ENCODE peak calls at places on chromosomes 16 and 17, in eight cellular contexts. F is uterus, K is PC-3, M is breast epithelium, O is right lobe of liver, P is upper lobe of right lung, Y is stomach, E is lower lobe of right lung. W is an unnamed sample.

GRCh38 chr17:81498953-81499600 is 13.5 kb downstream of the ACTG1 start:
- DNase-seq in O (no peak), F (no peak), E (peak; percentile 39), P (no peak), Y (no peak), M (no peak), K (no peak), W (peak; percentile 76)

GRCh38 chr16:89358030-89359005 is 132.0 kb downstream of the ANKRD11 start:
- DNase-seq in M (no peak), F (no peak), K (no peak), E (no peak), P (peak; percentile 65), O (no peak), Y (no peak), W (no peak)

GRCh38 chr16:79826732-79827514 is 226.4 kb upstream of the MAF start:
- DNase-seq in M (no peak), E (no peak), K (no peak), F (no peak), Y (no peak), O (no peak), P (no peak), W (no peak)

GRCh38 chr17:34135841-34136240 is 119.2 kb upstream of the CCL2 start:
- DNase-seq in M (no peak), K (no peak), P (no peak), Y (no peak), E (no peak), F (no peak), O (no peak), W (no peak)

GRCh38 chr16:57614546-57615343 is 13.7 kb upstream of the ADGRG1 start:
- DNase-seq in Y (peak; percentile 25), E (no peak), K (no peak), F (no peak), M (peak; percentile 15), O (no peak), P (peak; percentile 46), W (no peak)

GRCh38 chr16:56041556-56042140 is 149.6 kb upstream of the GNAO1 start:
- DNase-seq in E (no peak), M (no peak), Y (no peak), F (no peak), K (peak; percentile 31), P (no peak), O (peak; percentile 62), W (no peak)

GRCh38 chr17:63476494-63476856 is 386 bp upstream of the ACE start:
- DNase-seq in F (no peak), E (no peak), K (peak; percentile 24), P (no peak), Y (no peak), M (no peak), O (no peak), W (no peak)

GRCh38 chr17:69501591-69502468 is 87.3 kb downstream of the MAP2K6 start:
- DNase-seq in F (peak; percentile 20), P (no peak), Y (peak; percentile 49), O (peak; percentile 49), M (peak; percentile 49), K (peak; percentile 24), E (no peak), W (no peak)

GRCh38 chr16:70746040-70746707 is 54.8 kb downstream of the VAC14 start:
- DNase-seq in M (peak; percentile 80), K (peak; percentile 73), E (peak; percentile 80), F (peak; percentile 89), Y (peak; percentile 69), O (peak; percentile 97), P (peak; percentile 88), W (peak; percentile 84)

DNA sequence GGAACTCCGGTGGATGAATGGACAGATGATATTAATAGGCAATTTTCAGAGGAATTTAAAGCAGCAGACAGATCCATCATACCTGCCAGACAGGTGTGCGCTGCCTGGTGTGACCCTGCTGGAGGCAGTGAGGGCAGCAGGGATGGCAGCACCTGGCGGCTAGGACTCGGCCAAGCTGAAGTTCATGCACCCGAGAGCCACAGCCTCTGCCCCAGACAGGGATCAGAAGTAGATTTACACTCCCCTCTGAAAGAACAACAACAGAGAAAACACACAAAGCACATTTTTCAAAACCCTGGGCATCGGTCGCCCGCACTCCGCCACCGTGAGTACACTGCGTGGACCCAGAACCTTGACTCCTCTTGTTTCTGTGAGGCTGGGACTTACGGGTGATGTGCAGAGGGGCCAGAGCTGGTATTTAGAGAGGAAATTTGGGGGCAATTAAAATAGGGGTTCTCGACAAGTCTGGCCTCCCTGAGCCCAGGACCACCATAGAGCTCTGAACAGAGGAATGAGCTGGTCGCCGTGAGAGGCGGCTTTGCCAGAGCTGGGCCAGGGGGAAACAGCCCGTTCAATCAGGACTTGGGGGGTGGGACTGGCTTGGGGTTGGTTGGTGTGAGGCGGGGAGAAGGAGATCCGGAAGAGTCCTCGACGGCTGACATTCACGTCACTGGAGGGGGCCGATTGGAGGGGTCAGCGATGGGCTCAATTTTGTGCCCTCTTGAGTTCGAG is 101.0 kb downstream of the METRNL start:
- DNase-seq in P (no peak), K (no peak), O (peak; percentile 33), E (no peak), Y (no peak), F (no peak), M (peak; percentile 11), W (no peak)
- H3K9me3 ChIP-seq in P (no peaks in the 10 kb centered on the region), K (no peaks in the 10 kb centered on the region), O (no peaks in the 10 kb centered on the region), E (no peaks in the 10 kb centered on the region), Y (no peaks in the 10 kb centered on the region), F (no peaks in the 10 kb centered on the region), M (no peaks in the 10 kb centered on the region), W (no peaks in the 10 kb centered on the region)

GRCh38 chr17:48571826-48572417 is 6.2 kb downstream of the HOXB4 start:
- DNase-seq in O (no peak), K (no peak), M (no peak), E (no peak), Y (no peak), F (no peak), P (no peak), W (no peak)

GRCh38 chr17:48575673-48576478 is 2.3 kb downstream of the HOXB4 start:
- DNase-seq in E (no peak), O (no peak), K (no peak), Y (no peak), P (no peak), F (no peak), M (no peak), W (no peak)

GRCh38 chr17:48575066-48575582 is 3.0 kb downstream of the HOXB4 start:
- DNase-seq in P (no peak), Y (no peak), K (peak; percentile 51), O (no peak), F (no peak), M (no peak), E (no peak), W (no peak)

GRCh38 chr17:48576479-48577309 is 1.5 kb downstream of the HOXB4 start:
- DNase-seq in O (no peak), F (peak; percentile 57), K (peak; percentile 60), M (peak; percentile 58), Y (no peak), E (no peak), P (no peak), W (no peak)

DNA sequence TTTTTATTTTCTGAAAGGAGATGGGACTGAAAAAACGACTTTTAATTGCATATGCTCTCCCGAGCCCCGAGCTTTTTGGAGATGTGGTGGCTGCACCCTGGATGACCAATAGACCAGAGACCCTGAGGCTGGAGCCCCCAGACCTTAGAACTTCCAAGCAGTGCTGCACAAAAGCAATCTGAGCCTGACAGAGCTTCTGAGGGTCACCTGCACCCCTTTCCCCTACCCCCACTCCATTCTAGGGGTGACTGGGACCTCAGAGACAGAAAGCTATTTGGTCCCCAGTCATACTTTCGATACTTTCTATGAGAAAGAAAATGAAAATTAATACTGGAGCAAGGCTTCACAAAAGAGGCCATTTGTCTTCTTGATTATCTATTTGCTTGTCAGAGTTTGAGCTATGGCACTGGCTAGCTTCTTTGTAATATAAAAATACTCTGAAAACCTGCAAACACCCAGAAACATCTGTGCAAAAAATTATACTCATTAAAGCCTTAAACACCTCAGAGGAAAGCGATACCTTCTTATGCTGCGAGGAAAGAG is 3.6 kb downstream of the HOXB4 start:
- DNase-seq in Y (no peak), K (no peak), P (no peak), E (no peak), F (no peak), M (no peak), O (no peak), W (no peak)
- H3K4me1 ChIP-seq in Y (peaks cover 77% of the 10 kb centered on the region), K (peaks cover 20% of the 10 kb centered on the region), P (peaks cover 7% of the 10 kb centered on the region), E (peaks cover 21% of the 10 kb centered on the region), F (peaks cover 4% of the 10 kb centered on the region), M (no peaks in the 10 kb centered on the region), O (no peaks in the 10 kb centered on the region), W (peaks cover 31% of the 10 kb centered on the region)

GRCh38 chr17:52147431-52147830 is 11.1 kb downstream of the CA10 start:
- DNase-seq in P (no peak), F (no peak), E (no peak), O (no peak), Y (no peak), M (no peak), K (peak; percentile 72), W (no peak)

GRCh38 chr17:52149626-52150025 is 8.9 kb downstream of the CA10 start:
- DNase-seq in E (no peak), P (no peak), M (no peak), Y (no peak), O (no peak), F (no peak), K (no peak), W (no peak)

GRCh38 chr17:52147872-52148271 is 10.6 kb downstream of the CA10 start:
- DNase-seq in O (no peak), P (no peak), Y (no peak), E (no peak), M (no peak), F (no peak), K (peak; percentile 36), W (no peak)

GRCh38 chr17:52148288-52148968 is 10.1 kb downstream of the CA10 start:
- DNase-seq in K (peak; percentile 60), Y (no peak), F (no peak), O (no peak), E (no peak), P (no peak), M (no peak), W (no peak)

DNA sequence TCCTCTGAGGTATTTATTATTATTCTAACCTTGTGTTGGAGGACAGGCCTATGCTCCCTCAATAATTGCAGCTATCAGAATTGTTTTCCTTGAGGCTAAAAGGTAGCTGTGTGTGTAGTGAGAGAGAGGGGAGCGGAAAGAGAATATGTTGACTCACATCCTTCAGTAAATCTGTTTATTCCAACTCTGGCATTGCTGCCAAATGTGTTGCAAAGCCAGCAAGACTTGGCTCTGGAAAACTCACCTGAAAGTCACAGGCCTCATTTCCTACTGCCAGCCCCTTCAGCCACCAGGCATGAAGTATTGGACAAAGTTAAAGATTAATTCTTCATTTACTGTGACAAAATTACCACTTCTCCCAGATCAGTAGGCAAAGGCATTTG is 9.6 kb downstream of the CA10 start:
- DNase-seq in K (peak; percentile 88), M (no peak), P (no peak), Y (no peak), F (no peak), O (peak; percentile 74), E (no peak), W (no peak)
- H3K27ac ChIP-seq in K (peak overlapping the region; percentile 79), M (no peak overlapping the region), P (no peak overlapping the region), Y (no peak overlapping the region), F (no peak overlapping the region), O (no peak overlapping the region), E (no peak overlapping the region), W (no peak overlapping the region)

DNA sequence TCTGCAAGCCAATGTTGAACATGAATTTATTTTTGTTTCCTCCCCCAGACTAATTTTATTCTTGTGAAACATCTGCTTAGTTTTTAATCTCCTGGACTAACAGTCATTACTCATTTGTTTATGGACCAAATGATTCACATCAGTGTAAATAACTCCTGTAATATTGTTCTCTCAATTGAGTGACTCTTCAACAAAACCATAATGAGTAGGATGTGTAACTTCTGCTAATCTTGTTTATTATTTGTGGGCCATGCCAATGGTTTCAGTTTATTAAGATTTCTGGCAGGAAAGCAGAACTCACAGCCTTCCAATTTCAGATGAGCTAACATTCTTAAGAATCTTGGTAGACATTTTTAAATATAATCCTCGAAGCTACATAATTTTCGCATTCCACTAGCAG is 1216.3 kb upstream of the GOT2 start:
- DNase-seq in Y (no peak), M (no peak), O (no peak), K (peak; percentile 6), F (no peak), E (no peak), P (no peak), W (no peak)
- H3K9me3 ChIP-seq in Y (no peaks in the 10 kb centered on the region), M (no peaks in the 10 kb centered on the region), O (no peaks in the 10 kb centered on the region), K (no peaks in the 10 kb centered on the region), F (no peaks in the 10 kb centered on the region), E (no peaks in the 10 kb centered on the region), P (no peaks in the 10 kb centered on the region), W (peaks cover 5% of the 10 kb centered on the region)

W was measured in left lung.